ENCODE peak calls at places on chromosome 4, in nine cellular contexts. One of them, this sample, is unnamed.

GRCh38 chr4:100848865-100849264 is 331.0 kb upstream of the EMCN start:
- DNase-seq in epithelial cell of esophagus: peak
- DNase-seq in DND-41: peak
- DNase-seq in BJ: no peak
- DNase-seq in astrocyte of the cerebellum: no peak
- DNase-seq in astrocyte of the spinal cord: no peak
- DNase-seq in IMR-90: no peak
- DNase-seq in neuronal stem cell: no peak
- DNase-seq in mesendoderm: peak
- DNase-seq in this sample: peak

GRCh38 chr4:177442623-177443155 is 452 bp upstream of the AGA start:
- DNase-seq in astrocyte of the cerebellum: no peak
- DNase-seq in DND-41: peak
- DNase-seq in neuronal stem cell: no peak
- DNase-seq in epithelial cell of esophagus: peak
- DNase-seq in astrocyte of the spinal cord: no peak
- DNase-seq in IMR-90: no peak
- DNase-seq in mesendoderm: no peak
- DNase-seq in BJ: no peak
- DNase-seq in this sample: peak

GRCh38 chr4:165476214-165477098 is 97.6 kb downstream of the CPE start:
- DNase-seq in astrocyte of the cerebellum: no peak
- DNase-seq in BJ: no peak
- DNase-seq in mesendoderm: no peak
- DNase-seq in IMR-90: peak
- DNase-seq in DND-41: no peak
- DNase-seq in astrocyte of the spinal cord: peak
- DNase-seq in neuronal stem cell: no peak
- DNase-seq in epithelial cell of esophagus: peak
- DNase-seq in this sample: no peak

GRCh38 chr4:26302390-26302897 is 18.4 kb upstream of the RBPJ start:
- DNase-seq in epithelial cell of esophagus: no peak
- DNase-seq in mesendoderm: no peak
- DNase-seq in astrocyte of the cerebellum: no peak
- DNase-seq in DND-41: no peak
- DNase-seq in neuronal stem cell: no peak
- DNase-seq in astrocyte of the spinal cord: no peak
- DNase-seq in BJ: no peak
- DNase-seq in IMR-90: no peak
- DNase-seq in this sample: no peak

GRCh38 chr4:172390341-172390740 is 577.1 kb downstream of the GALNTL6 start:
- DNase-seq in mesendoderm: no peak
- DNase-seq in astrocyte of the cerebellum: no peak
- DNase-seq in IMR-90: no peak
- DNase-seq in DND-41: no peak
- DNase-seq in astrocyte of the spinal cord: no peak
- DNase-seq in epithelial cell of esophagus: peak
- DNase-seq in BJ: no peak
- DNase-seq in neuronal stem cell: no peak
- DNase-seq in this sample: no peak

GRCh38 chr4:173477016-173477415 is 53.0 kb downstream of the HAND2 start:
- DNase-seq in mesendoderm: no peak
- DNase-seq in IMR-90: no peak
- DNase-seq in BJ: no peak
- DNase-seq in DND-41: no peak
- DNase-seq in astrocyte of the spinal cord: peak
- DNase-seq in neuronal stem cell: no peak
- DNase-seq in astrocyte of the cerebellum: no peak
- DNase-seq in epithelial cell of esophagus: no peak
- DNase-seq in this sample: no peak

GRCh38 chr4:22668702-22669101 is 24.0 kb upstream of the GBA3 start:
- DNase-seq in epithelial cell of esophagus: no peak
- DNase-seq in neuronal stem cell: no peak
- DNase-seq in astrocyte of the cerebellum: no peak
- DNase-seq in mesendoderm: no peak
- DNase-seq in astrocyte of the spinal cord: no peak
- DNase-seq in IMR-90: no peak
- DNase-seq in BJ: no peak
- DNase-seq in DND-41: no peak
- DNase-seq in this sample: no peak

GRCh38 chr4:95869961-95870500 is 30.1 kb downstream of the PDHA2 start:
- DNase-seq in neuronal stem cell: no peak
- DNase-seq in DND-41: peak
- DNase-seq in mesendoderm: peak
- DNase-seq in epithelial cell of esophagus: peak
- DNase-seq in astrocyte of the spinal cord: no peak
- DNase-seq in IMR-90: no peak
- DNase-seq in BJ: no peak
- DNase-seq in astrocyte of the cerebellum: no peak
- DNase-seq in this sample: no peak

GRCh38 chr4:38387348-38387747 is 276.7 kb upstream of the KLF3 start:
- DNase-seq in astrocyte of the spinal cord: peak
- DNase-seq in IMR-90: peak
- DNase-seq in mesendoderm: no peak
- DNase-seq in neuronal stem cell: no peak
- DNase-seq in astrocyte of the cerebellum: peak
- DNase-seq in epithelial cell of esophagus: peak
- DNase-seq in BJ: no peak
- DNase-seq in DND-41: no peak
- DNase-seq in this sample: no peak

GRCh38 chr4:101977096-101977495 is 186.6 kb downstream of the BANK1 start:
- DNase-seq in astrocyte of the spinal cord: peak
- DNase-seq in neuronal stem cell: no peak
- DNase-seq in mesendoderm: peak
- DNase-seq in DND-41: no peak
- DNase-seq in BJ: peak
- DNase-seq in IMR-90: peak
- DNase-seq in epithelial cell of esophagus: peak
- DNase-seq in astrocyte of the cerebellum: peak
- DNase-seq in this sample: no peak

GRCh38 chr4:1006856-1007255 is 4.6 kb upstream of the FGFRL1 start:
- DNase-seq in BJ: no peak
- DNase-seq in DND-41: no peak
- DNase-seq in mesendoderm: no peak
- DNase-seq in astrocyte of the spinal cord: no peak
- DNase-seq in IMR-90: no peak
- DNase-seq in epithelial cell of esophagus: no peak
- DNase-seq in astrocyte of the cerebellum: no peak
- DNase-seq in neuronal stem cell: no peak
- DNase-seq in this sample: no peak

GRCh38 chr4:17494258-17494657 is 17.6 kb downstream of the QDPR start:
- DNase-seq in mesendoderm: peak
- DNase-seq in BJ: peak
- DNase-seq in epithelial cell of esophagus: peak
- DNase-seq in astrocyte of the cerebellum: peak
- DNase-seq in astrocyte of the spinal cord: peak
- DNase-seq in DND-41: no peak
- DNase-seq in neuronal stem cell: no peak
- DNase-seq in IMR-90: peak
- DNase-seq in this sample: no peak

GRCh38 chr4:160175064-160175643 is 1072.3 kb downstream of the RAPGEF2 start:
- DNase-seq in mesendoderm: peak
- DNase-seq in epithelial cell of esophagus: peak
- DNase-seq in astrocyte of the spinal cord: no peak
- DNase-seq in BJ: no peak
- DNase-seq in DND-41: no peak
- DNase-seq in astrocyte of the cerebellum: no peak
- DNase-seq in neuronal stem cell: no peak
- DNase-seq in IMR-90: no peak
- DNase-seq in this sample: no peak

GRCh38 chr4:150078996-150079581 is 844 bp downstream of the DCLK2 start:
- DNase-seq in IMR-90: peak
- DNase-seq in astrocyte of the cerebellum: no peak
- DNase-seq in DND-41: no peak
- DNase-seq in neuronal stem cell: peak
- DNase-seq in BJ: no peak
- DNase-seq in epithelial cell of esophagus: peak
- DNase-seq in astrocyte of the spinal cord: peak
- DNase-seq in mesendoderm: peak
- DNase-seq in this sample: no peak

GRCh38 chr4:98150092-98150761 is 7.0 kb upstream of the STPG2 start:
- DNase-seq in IMR-90: peak
- DNase-seq in astrocyte of the cerebellum: peak
- DNase-seq in DND-41: no peak
- DNase-seq in BJ: no peak
- DNase-seq in neuronal stem cell: no peak
- DNase-seq in astrocyte of the spinal cord: peak
- DNase-seq in epithelial cell of esophagus: peak
- DNase-seq in mesendoderm: no peak
- DNase-seq in this sample: no peak

GRCh38 chr4:6225469-6225868 is 25.1 kb upstream of the JAKMIP1 start:
- DNase-seq in astrocyte of the cerebellum: peak
- DNase-seq in IMR-90: peak
- DNase-seq in mesendoderm: peak
- DNase-seq in astrocyte of the spinal cord: peak
- DNase-seq in BJ: no peak
- DNase-seq in DND-41: peak
- DNase-seq in neuronal stem cell: peak
- DNase-seq in epithelial cell of esophagus: peak
- DNase-seq in this sample: peak

GRCh38 chr4:70925899-70926635 is 23.9 kb downstream of the MOB1B start:
- DNase-seq in IMR-90: no peak
- DNase-seq in neuronal stem cell: no peak
- DNase-seq in astrocyte of the spinal cord: no peak
- DNase-seq in epithelial cell of esophagus: no peak
- DNase-seq in astrocyte of the cerebellum: no peak
- DNase-seq in BJ: no peak
- DNase-seq in mesendoderm: no peak
- DNase-seq in DND-41: no peak
- DNase-seq in this sample: no peak
- H3K4me3 ChIP-seq in IMR-90: no peak
- H3K4me3 ChIP-seq in neuronal stem cell: no peak
- H3K4me3 ChIP-seq in astrocyte of the spinal cord: no peak
- H3K4me3 ChIP-seq in epithelial cell of esophagus: no peak
- H3K4me3 ChIP-seq in astrocyte of the cerebellum: no peak
- H3K4me3 ChIP-seq in BJ: no peak
- H3K4me3 ChIP-seq in mesendoderm: no peak
- H3K4me3 ChIP-seq in DND-41: no peak
- H3K4me3 ChIP-seq in this sample: no peak

GRCh38 chr4:76898949-76899640 is 1.2 kb upstream of the SOWAHB start:
- DNase-seq in IMR-90: no peak
- DNase-seq in DND-41: no peak
- DNase-seq in astrocyte of the cerebellum: no peak
- DNase-seq in astrocyte of the spinal cord: no peak
- DNase-seq in epithelial cell of esophagus: peak
- DNase-seq in BJ: no peak
- DNase-seq in mesendoderm: peak
- DNase-seq in neuronal stem cell: no peak
- DNase-seq in this sample: no peak
- H3K4me3 ChIP-seq in IMR-90: no peak
- H3K4me3 ChIP-seq in DND-41: no peak
- H3K4me3 ChIP-seq in astrocyte of the cerebellum: no peak
- H3K4me3 ChIP-seq in astrocyte of the spinal cord: no peak
- H3K4me3 ChIP-seq in epithelial cell of esophagus: peak
- H3K4me3 ChIP-seq in BJ: no peak
- H3K4me3 ChIP-seq in mesendoderm: no peak
- H3K4me3 ChIP-seq in neuronal stem cell: no peak
- H3K4me3 ChIP-seq in this sample: no peak

GRCh38 chr4:148017801-148018200 is 285.9 kb downstream of the ARHGAP10 start:
- DNase-seq in neuronal stem cell: no peak
- DNase-seq in DND-41: no peak
- DNase-seq in IMR-90: no peak
- DNase-seq in epithelial cell of esophagus: peak
- DNase-seq in astrocyte of the cerebellum: no peak
- DNase-seq in astrocyte of the spinal cord: no peak
- DNase-seq in BJ: no peak
- DNase-seq in mesendoderm: peak
- DNase-seq in this sample: no peak

GRCh38 chr4:148026022-148026421 is 294.1 kb downstream of the ARHGAP10 start:
- DNase-seq in neuronal stem cell: no peak
- DNase-seq in epithelial cell of esophagus: peak
- DNase-seq in DND-41: no peak
- DNase-seq in BJ: peak
- DNase-seq in astrocyte of the spinal cord: peak
- DNase-seq in mesendoderm: peak
- DNase-seq in astrocyte of the cerebellum: peak
- DNase-seq in IMR-90: peak
- DNase-seq in this sample: no peak

GRCh38 chr4:148022975-148023374 is 291.1 kb downstream of the ARHGAP10 start:
- DNase-seq in astrocyte of the spinal cord: no peak
- DNase-seq in mesendoderm: no peak
- DNase-seq in BJ: no peak
- DNase-seq in astrocyte of the cerebellum: no peak
- DNase-seq in IMR-90: no peak
- DNase-seq in epithelial cell of esophagus: no peak
- DNase-seq in DND-41: no peak
- DNase-seq in neuronal stem cell: no peak
- DNase-seq in this sample: no peak

GRCh38 chr4:148021706-148022105 is 289.8 kb downstream of the ARHGAP10 start:
- DNase-seq in IMR-90: no peak
- DNase-seq in astrocyte of the spinal cord: no peak
- DNase-seq in neuronal stem cell: no peak
- DNase-seq in mesendoderm: no peak
- DNase-seq in epithelial cell of esophagus: no peak
- DNase-seq in astrocyte of the cerebellum: no peak
- DNase-seq in DND-41: no peak
- DNase-seq in BJ: no peak
- DNase-seq in this sample: no peak

DNA sequence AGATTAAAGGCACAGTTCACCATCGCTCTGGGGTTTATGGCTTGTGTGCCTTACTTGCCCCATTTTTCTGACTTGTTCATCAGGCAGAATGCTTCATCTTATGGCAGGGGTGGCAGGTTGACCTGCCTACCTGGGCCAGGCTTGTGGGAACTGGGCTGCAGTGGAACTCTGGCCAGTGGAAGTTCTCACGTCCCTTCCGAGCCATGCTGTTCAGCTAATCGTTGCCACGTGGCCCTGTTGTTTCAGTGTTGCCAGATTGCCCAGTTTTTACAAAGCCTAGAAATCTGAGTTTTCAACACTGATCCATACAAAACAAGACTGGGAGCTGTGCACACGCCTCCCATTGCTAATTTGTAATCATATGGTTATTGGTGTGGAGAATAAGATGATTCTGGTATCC is 291.9 kb downstream of the ARHGAP10 start:
- DNase-seq in BJ: no peak
- DNase-seq in neuronal stem cell: no peak
- DNase-seq in epithelial cell of esophagus: no peak
- DNase-seq in astrocyte of the spinal cord: no peak
- DNase-seq in astrocyte of the cerebellum: no peak
- DNase-seq in DND-41: no peak
- DNase-seq in mesendoderm: no peak
- DNase-seq in IMR-90: no peak
- DNase-seq in this sample: no peak
- H3K4me3 ChIP-seq in BJ: no peak
- H3K4me3 ChIP-seq in neuronal stem cell: no peak
- H3K4me3 ChIP-seq in epithelial cell of esophagus: no peak
- H3K4me3 ChIP-seq in astrocyte of the spinal cord: no peak
- H3K4me3 ChIP-seq in astrocyte of the cerebellum: no peak
- H3K4me3 ChIP-seq in DND-41: no peak
- H3K4me3 ChIP-seq in mesendoderm: no peak
- H3K4me3 ChIP-seq in IMR-90: no peak
- H3K4me3 ChIP-seq in this sample: no peak

DNA sequence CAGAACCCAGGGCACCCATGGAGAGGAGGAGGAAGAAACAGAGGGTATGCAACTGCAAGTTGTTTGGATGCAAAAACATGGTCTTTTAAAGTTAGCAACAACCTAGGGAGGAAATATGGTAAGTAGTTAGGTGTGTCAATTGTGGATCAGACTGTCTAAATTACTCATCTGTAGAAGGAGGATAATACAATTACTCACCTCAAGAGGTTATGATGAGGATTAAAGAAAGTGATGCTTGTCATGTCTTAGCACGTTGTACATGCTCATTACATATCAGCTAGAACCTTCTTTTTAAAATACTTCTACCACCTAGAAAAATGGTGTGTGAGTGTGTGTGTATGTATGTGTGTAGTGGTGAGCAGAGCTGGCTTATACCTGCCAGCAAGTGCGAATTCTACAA is 2.3 kb upstream of the C1QTNF7 start:
- DNase-seq in astrocyte of the cerebellum: no peak
- DNase-seq in DND-41: no peak
- DNase-seq in BJ: no peak
- DNase-seq in mesendoderm: no peak
- DNase-seq in epithelial cell of esophagus: peak
- DNase-seq in astrocyte of the spinal cord: no peak
- DNase-seq in neuronal stem cell: no peak
- DNase-seq in IMR-90: no peak
- DNase-seq in this sample: no peak
- H3K4me3 ChIP-seq in astrocyte of the cerebellum: no peak
- H3K4me3 ChIP-seq in DND-41: no peak
- H3K4me3 ChIP-seq in BJ: no peak
- H3K4me3 ChIP-seq in mesendoderm: no peak
- H3K4me3 ChIP-seq in epithelial cell of esophagus: no peak
- H3K4me3 ChIP-seq in astrocyte of the spinal cord: no peak
- H3K4me3 ChIP-seq in neuronal stem cell: no peak
- H3K4me3 ChIP-seq in IMR-90: no peak
- H3K4me3 ChIP-seq in this sample: no peak

This sample was measured in Jurkat, Clone E6-1.